ENCODE peak calls at places on chromosome X, in six cellular contexts. D is foreskin fibroblast, H is upper lobe of left lung, G is AG04449, M is fibroblast of lung, V is left lung. I is an unnamed sample.

GRCh38 chrX:103442536-103442901 is 66.2 kb downstream of the BEX3 start:
- DNase-seq in D (no peak), H (no peak), G (no peak), M (peak; percentile 79), V (no peak), I (no peak)

GRCh38 chrX:11756354-11757318 is 1.4 kb upstream of the MSL3 start:
- DNase-seq in D (peak; percentile 44), H (no peak), G (no peak), M (no peak), V (no peak), I (no peak)

GRCh38 chrX:96791559-96791958 is 92.1 kb upstream of the RPA4 start:
- DNase-seq in D (no peak), H (no peak), G (no peak), M (peak; percentile 24), V (no peak), I (peak; percentile 14)

GRCh38 chrX:54826598-54826997 is 19.1 kb downstream of the MAGED2 start:
- DNase-seq in D (no peak), H (no peak), G (no peak), M (no peak), V (no peak), I (no peak)

GRCh38 chrX:36414056-36414455 is 494.5 kb downstream of the CFAP47 start:
- DNase-seq in D (no peak), H (no peak), G (no peak), M (no peak), V (no peak), I (no peak)

GRCh38 chrX:147950352-147950751 is 30.8 kb upstream of the FMR1NB start:
- DNase-seq in D (no peak), H (no peak), G (no peak), M (no peak), V (no peak), I (no peak)

GRCh38 chrX:50281253-50281652 is 76.7 kb downstream of the CCNB3 start:
- DNase-seq in D (no peak), H (no peak), G (no peak), M (no peak), V (no peak), I (no peak)

GRCh38 chrX:71095971-71096701 is 485 bp downstream of the FOXO4 start:
- DNase-seq in D (peak; percentile 24), H (peak; percentile 25), G (no peak), M (no peak), V (no peak), I (no peak)

GRCh38 chrX:24023972-24024664 is 2.9 kb downstream of the KLHL15 start:
- DNase-seq in D (no peak), H (no peak), G (no peak), M (peak; percentile 31), V (no peak), I (no peak)

GRCh38 chrX:45775462-45775861 is 574.8 kb upstream of the DIPK2B start:
- DNase-seq in D (peak; percentile 74), H (no peak), G (no peak), M (peak; percentile 65), V (no peak), I (peak; percentile 69)

GRCh38 chrX:35340451-35340850 is 397.9 kb downstream of the FAM47B start:
- DNase-seq in D (no peak), H (no peak), G (no peak), M (peak; percentile 3), V (no peak), I (no peak)

GRCh38 chrX:113399501-113400192 is 559.0 kb upstream of the AMOT start:
- DNase-seq in D (peak; percentile 27), H (no peak), G (no peak), M (no peak), V (no peak), I (no peak)

GRCh38 chrX:71096702-71097032 is 1.0 kb downstream of the FOXO4 start:
- DNase-seq in D (no peak), H (no peak), G (no peak), M (no peak), V (peak; percentile 61), I (no peak)

GRCh38 chrX:1554469-1555210 is 17.7 kb upstream of the P2RY8 start:
- DNase-seq in D (no peak), H (no peak), G (no peak), M (no peak), V (no peak), I (no peak)

GRCh38 chrX:5031792-5032191 is 1196.9 kb downstream of the NLGN4X start:
- DNase-seq in D (no peak), H (no peak), G (no peak), M (no peak), V (no peak), I (no peak)

GRCh38 chrX:7088968-7089615 is 58.4 kb upstream of the STS start:
- DNase-seq in D (no peak), H (no peak), G (no peak), M (no peak), V (no peak), I (no peak)

GRCh38 chrX:10010686-10011085 is 43.5 kb downstream of the CLDN34 start:
- DNase-seq in D (no peak), H (no peak), G (no peak), M (peak; percentile 43), V (no peak), I (no peak)

GRCh38 chrX:115178473-115178872 is 10.7 kb upstream of the RBMXL3 start:
- DNase-seq in D (no peak), H (no peak), G (no peak), M (no peak), V (no peak), I (no peak)

GRCh38 chrX:132406106-132406505 is 82.7 kb downstream of the MBNL3 start:
- DNase-seq in D (no peak), H (no peak), G (no peak), M (no peak), V (no peak), I (no peak)

GRCh38 chrX:109889289-109890006 is 113.5 kb upstream of the TMEM164 start:
- DNase-seq in D (no peak), H (peak; percentile 24), G (no peak), M (peak; percentile 47), V (no peak), I (no peak)

GRCh38 chrX:119763175-119763574 is 4.8 kb downstream of the SOWAHD start:
- DNase-seq in D (peak; percentile 33), H (no peak), G (peak; percentile 84), M (peak; percentile 48), V (no peak), I (peak; percentile 79)
- H3K4me3 ChIP-seq in D (no peak overlapping the region), H (no peak overlapping the region), G (peak overlapping the region; percentile 12), M (no peak overlapping the region), V (no peak overlapping the region), I (no peak overlapping the region)

GRCh38 chrX:83260288-83260687 is 247.8 kb upstream of the POU3F4 start:
- DNase-seq in D (no peak), H (no peak), G (no peak), M (no peak), V (no peak), I (no peak)
- TF ChIP-seq CTCF in D (no peak), H (no peak), G (no peak), M (no peak), V (no peak), I (no peak)

GRCh38 chrX:74421181-74422028 is at the start of gene SLC16A2:
- DNase-seq in D (peak; percentile 81), H (peak; percentile 63), G (no peak), M (peak; percentile 80), V (peak; percentile 80), I (peak; percentile 52)
- H3K4me3 ChIP-seq in D (peak within 1 kb of the TSS; percentile 60), H (peak within 1 kb of the TSS; percentile 20), G (peak within 1 kb of the TSS; percentile 63), M (peak within 1 kb of the TSS; percentile 66), V (peak within 1 kb of the TSS; percentile 43), I (peak within 1 kb of the TSS; percentile 67)

DNA sequence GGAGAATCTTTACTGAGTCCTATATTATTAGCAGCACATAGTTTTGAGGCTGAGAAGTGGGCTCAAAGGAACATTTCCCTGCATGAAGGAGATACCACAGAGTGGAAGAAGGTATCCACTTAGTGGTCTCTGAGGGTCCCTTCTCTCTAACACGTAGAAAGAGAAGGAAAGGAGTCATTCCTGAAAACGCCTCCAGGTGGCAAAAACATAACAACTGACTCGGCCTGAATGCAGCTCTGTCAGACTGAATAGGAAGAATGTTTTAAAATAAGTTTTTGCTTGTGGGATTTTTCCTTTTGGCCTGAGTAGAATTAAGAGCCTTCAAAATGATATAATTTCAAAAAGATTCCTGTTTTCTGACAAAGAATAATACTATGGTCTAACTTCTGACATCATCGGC is 23.3 kb downstream of the RPGR start:
- DNase-seq in D (no peak), H (no peak), G (no peak), M (peak; percentile 19), V (no peak), I (no peak)
- TF ChIP-seq CTCF in D (peak; percentile 21), H (no peak), G (peak; percentile 10), M (peak; percentile 19), V (no peak), I (peak; percentile 44)

GRCh38 chrX:76433219-76433618 is 5.7 kb downstream of the MAGEE1 start:
- DNase-seq in D (no peak), H (no peak), G (no peak), M (no peak), V (no peak), I (no peak)

GRCh38 chrX:76427560-76428242 is at the start of gene MAGEE1:
- DNase-seq in D (peak; percentile 12), H (peak; percentile 60), G (no peak), M (peak; percentile 43), V (peak; percentile 85), I (peak; percentile 10)

GRCh38 chrX:76434103-76434741 is 6.7 kb downstream of the MAGEE1 start:
- DNase-seq in D (no peak), H (no peak), G (no peak), M (no peak), V (no peak), I (no peak)

GRCh38 chrX:76428243-76429130 is 977 bp downstream of the MAGEE1 start:
- DNase-seq in D (no peak), H (no peak), G (no peak), M (no peak), V (peak; percentile 47), I (no peak)
- H3K4me3 ChIP-seq in D (peak overlapping the region; percentile 62), H (peak overlapping the region; percentile 12), G (peak overlapping the region; percentile 66), M (peak overlapping the region; percentile 59), V (peak overlapping the region; percentile 47), I (peak overlapping the region; percentile 42)

DNA sequence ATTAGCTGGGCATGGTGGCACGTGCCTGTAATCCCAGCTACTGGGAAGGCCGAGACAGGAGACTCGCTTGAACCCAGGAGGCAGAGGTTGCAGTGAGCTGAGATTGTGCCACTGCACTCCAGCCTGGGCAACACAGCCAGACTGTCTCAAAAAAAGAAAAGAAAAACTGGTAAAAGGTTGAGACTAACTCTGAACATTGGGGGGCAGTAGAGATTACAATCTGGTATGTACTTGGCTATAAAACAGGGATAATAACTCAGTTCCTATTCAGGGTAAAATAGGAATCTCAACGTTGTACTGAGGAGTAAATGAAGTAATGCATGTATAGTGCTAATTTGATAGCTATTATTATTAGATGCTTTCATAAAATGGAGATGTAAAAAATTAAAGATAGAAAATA is 12.5 kb upstream of the KLF8 start:
- DNase-seq in D (no peak), H (no peak), G (no peak), M (peak; percentile 4), V (no peak), I (no peak)
- TF ChIP-seq CTCF in D (no peak), H (peak; percentile 11), G (no peak), M (peak; percentile 16), V (no peak), I (peak; percentile 20)